ENCODE peak calls at places on chromosomes 6 and 20, in five cellular contexts. V is mammary epithelial cell; O is body of pancreas; T is CD8-positive, alpha-beta T cell; E is cardiac muscle cell. W is an unnamed sample.

GRCh38 chr6:839201-839600 is 146.3 kb upstream of the EXOC2 start:
- DNase-seq in V (no peak), O (no peak), T (no peak), E (no peak), W (no peak)

GRCh38 chr20:35295674-35296073 is 3.4 kb upstream of the FAM83C start:
- DNase-seq in V (no peak), O (no peak), T (no peak), E (no peak), W (no peak)

GRCh38 chr6:132084811-132085509 is 133.8 kb upstream of the CCN2 start:
- DNase-seq in V (peak; percentile 69), O (no peak), T (no peak), E (peak; percentile 14), W (no peak)

GRCh38 chr6:90368601-90369000 is 72.0 kb upstream of the BACH2 start:
- DNase-seq in V (no peak), O (no peak), T (no peak), E (no peak), W (no peak)

GRCh38 chr6:90578894-90579549 is 7.8 kb downstream of the MAP3K7 start:
- DNase-seq in V (no peak), O (no peak), T (no peak), E (peak; percentile 11), W (no peak)

GRCh38 chr6:89439014-89439413 is 6.1 kb downstream of the ANKRD6 start:
- DNase-seq in V (no peak), O (no peak), T (no peak), E (no peak), W (no peak)

GRCh38 chr6:44086931-44087574 is 40.2 kb downstream of the MRPL14 start:
- DNase-seq in V (no peak), O (peak; percentile 78), T (no peak), E (no peak), W (no peak)

GRCh38 chr20:59584278-59584925 is 19.9 kb upstream of the PHACTR3 start:
- DNase-seq in V (no peak), O (no peak), T (no peak), E (no peak), W (no peak)

GRCh38 chr6:28618889-28619555 is 93.3 kb downstream of the GPX5 start:
- DNase-seq in V (no peak), O (no peak), T (no peak), E (peak; percentile 51), W (no peak)

GRCh38 chr6:162404926-162405325 is 322.6 kb downstream of the PRKN start:
- DNase-seq in V (no peak), O (no peak), T (no peak), E (no peak), W (no peak)

GRCh38 chr20:63842258-63842657 is 11.2 kb upstream of the ZBTB46 start:
- DNase-seq in V (no peak), O (no peak), T (no peak), E (no peak), W (no peak)

GRCh38 chr6:105374010-105374420 is 28.9 kb downstream of the PREP start:
- DNase-seq in V (peak; percentile 79), O (no peak), T (no peak), E (no peak), W (no peak)

GRCh38 chr6:157693867-157694266 is 129.2 kb upstream of the SNX9 start:
- DNase-seq in V (no peak), O (no peak), T (no peak), E (no peak), W (no peak)

GRCh38 chr6:77373955-77374354 is 89.3 kb downstream of the HTR1B start:
- DNase-seq in V (no peak), O (no peak), T (no peak), E (no peak), W (no peak)

GRCh38 chr6:146785001-146785585 is 186.3 kb downstream of the ADGB start:
- DNase-seq in V (peak; percentile 11), O (peak; percentile 35), T (no peak), E (peak; percentile 76), W (no peak)

GRCh38 chr6:92196320-92196719 is 1223.0 kb downstream of the EPHA7 start:
- DNase-seq in V (no peak), O (no peak), T (no peak), E (no peak), W (no peak)

GRCh38 chr6:7446056-7446455 is 56.4 kb downstream of the RIOK1 start:
- DNase-seq in V (peak; percentile 20), O (no peak), T (no peak), E (no peak), W (no peak)

GRCh38 chr6:29965873-29966601 is 23.7 kb downstream of the HLA-A start:
- DNase-seq in V (peak; percentile 67), O (peak; percentile 90), T (peak; percentile 46), E (peak; percentile 66), W (peak; percentile 55)

GRCh38 chr20:25248501-25249172 is 752 bp downstream of the PYGB start:
- DNase-seq in V (no peak), O (no peak), T (no peak), E (peak; percentile 59), W (peak; percentile 24)

GRCh38 chr6:170444056-170444505 is 109.0 kb downstream of the PSMB1 start:
- DNase-seq in V (no peak), O (no peak), T (no peak), E (no peak), W (no peak)

GRCh38 chr6:170147056-170147787 is 143.7 kb downstream of the DLL1 start:
- DNase-seq in V (no peak), O (no peak), T (no peak), E (no peak), W (no peak)

GRCh38 chr20:45011108-45011526 is 44.8 kb downstream of the STK4 start:
- DNase-seq in V (peak; percentile 57), O (peak; percentile 56), T (peak; percentile 38), E (peak; percentile 66), W (peak; percentile 45)

GRCh38 chr6:124131259-124131658 is 327.6 kb downstream of the NKAIN2 start:
- DNase-seq in V (peak; percentile 51), O (no peak), T (no peak), E (no peak), W (no peak)

GRCh38 chr6:11731423-11731822 is 47.2 kb downstream of the ADTRP start:
- DNase-seq in V (no peak), O (peak; percentile 31), T (no peak), E (no peak), W (no peak)

GRCh38 chr6:26016326-26017275 is 54.0 kb downstream of the TRIM38 start:
- DNase-seq in V (peak; percentile 46), O (no peak), T (no peak), E (no peak), W (no peak)

DNA sequence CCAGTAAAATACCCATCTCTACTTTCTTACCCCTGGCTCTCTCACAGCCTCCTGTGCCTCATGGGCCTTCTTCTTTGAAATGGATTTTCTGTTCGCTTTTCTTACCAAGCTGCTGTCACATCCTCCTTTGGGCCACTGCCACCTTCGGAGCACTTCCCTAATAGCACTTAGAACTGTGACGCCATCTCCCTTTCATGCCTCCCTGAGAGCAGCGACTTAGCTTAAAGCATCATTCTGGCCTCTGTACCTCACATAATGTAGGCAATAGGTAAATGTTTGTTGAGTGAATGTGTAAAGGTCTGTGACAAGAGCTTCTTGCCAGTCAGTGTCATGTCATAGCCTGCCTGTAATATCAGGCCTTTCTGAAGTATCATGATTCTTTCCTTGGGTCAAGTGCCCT is 78.8 kb downstream of the ADGRG6 start:
- DNase-seq in V (no peak), O (peak; percentile 27), T (no peak), E (no peak), W (no peak)
- H3K4me1 ChIP-seq in V (peaks cover 30% of the 10 kb centered on the region), O (peaks cover 16% of the 10 kb centered on the region), T (no peaks in the 10 kb centered on the region), E (peaks cover 44% of the 10 kb centered on the region), W (no peaks in the 10 kb centered on the region)

GRCh38 chr6:144248003-144248402 is 37.1 kb upstream of the UTRN start:
- DNase-seq in V (no peak), O (no peak), T (no peak), E (no peak), W (no peak)
- H3K27ac ChIP-seq in V (no peak overlapping the region), O (no peak overlapping the region), T (no peak overlapping the region), E (no peak overlapping the region), W (no peak overlapping the region)

DNA sequence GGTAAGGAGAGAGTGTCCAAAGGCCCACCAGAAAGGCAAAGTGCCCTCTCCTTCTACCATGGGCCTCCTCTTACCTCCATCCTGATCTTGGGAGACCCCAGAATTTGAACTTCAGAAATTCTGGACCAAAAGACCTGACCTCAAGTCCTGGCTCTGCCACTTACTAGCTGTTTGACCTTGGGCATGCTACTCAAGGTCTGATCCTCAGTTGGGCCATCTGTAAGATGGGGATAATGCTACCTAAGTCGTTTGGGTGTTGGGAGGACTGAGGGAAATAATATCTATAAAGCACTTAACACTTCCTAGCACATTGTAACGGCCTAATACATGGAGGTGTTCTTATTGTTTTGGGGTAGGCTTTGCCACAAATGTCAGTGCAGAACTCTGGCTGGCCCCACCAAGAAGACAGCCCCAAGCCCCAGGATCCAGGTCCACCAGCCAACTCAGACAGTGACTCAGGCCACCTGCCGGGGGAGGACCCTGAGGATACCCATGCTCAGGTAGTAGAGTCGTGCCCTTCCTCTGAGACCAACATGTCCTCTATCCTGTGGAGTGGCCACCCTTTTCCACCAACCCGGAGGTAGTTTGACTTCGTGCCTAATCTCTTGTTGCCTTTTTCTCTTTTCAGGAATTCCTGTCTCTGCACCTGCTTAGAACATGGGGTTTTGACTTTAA is 2.7 kb downstream of the PRICKLE4 start:
- DNase-seq in V (no peak), O (no peak), T (no peak), E (no peak), W (no peak)
- H3K4me1 ChIP-seq in V (peaks cover 37% of the 10 kb centered on the region), O (peaks cover 60% of the 10 kb centered on the region), T (peaks cover 24% of the 10 kb centered on the region), E (peaks cover 26% of the 10 kb centered on the region), W (peaks cover 13% of the 10 kb centered on the region)

GRCh38 chr20:46304852-46305251 is 3.4 kb downstream of the CDH22 start:
- DNase-seq in V (no peak), O (no peak), T (no peak), E (no peak), W (no peak)

GRCh38 chr20:46300281-46300680 is 8.0 kb downstream of the CDH22 start:
- DNase-seq in V (no peak), O (no peak), T (no peak), E (no peak), W (no peak)

GRCh38 chr20:46303176-46303956 is 4.9 kb downstream of the CDH22 start:
- DNase-seq in V (no peak), O (no peak), T (no peak), E (no peak), W (no peak)

GRCh38 chr20:46304361-46304760 is 3.9 kb downstream of the CDH22 start:
- DNase-seq in V (no peak), O (no peak), T (no peak), E (no peak), W (no peak)

DNA sequence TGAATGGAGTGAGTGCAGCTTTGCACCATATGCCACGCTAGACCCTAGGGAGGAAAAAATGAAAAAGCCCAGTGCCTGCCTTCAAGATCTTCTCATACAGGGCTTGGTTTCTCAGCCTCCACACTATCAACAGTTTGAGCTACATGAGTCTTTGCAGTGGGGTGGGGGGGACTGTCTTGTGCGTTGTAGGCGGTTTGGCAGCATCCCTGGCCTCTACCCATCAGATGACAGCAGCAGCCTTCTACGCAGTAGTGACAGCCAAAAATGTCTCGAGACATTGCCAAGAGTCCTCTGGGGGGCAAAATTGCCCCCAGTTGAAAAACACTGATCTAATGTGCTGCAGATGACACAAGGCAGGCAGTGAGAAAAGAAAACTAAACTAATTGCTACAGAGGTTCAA is 6.2 kb downstream of the CDH22 start:
- DNase-seq in V (no peak), O (no peak), T (no peak), E (no peak), W (no peak)
- H3K27ac ChIP-seq in V (no peak overlapping the region), O (no peak overlapping the region), T (no peak overlapping the region), E (no peak overlapping the region), W (no peak overlapping the region)

GRCh38 chr20:50311308-50312001 is 120.8 kb downstream of the CEBPB start:
- DNase-seq in V (no peak), O (no peak), T (no peak), E (no peak), W (no peak)
- H3K4me1 ChIP-seq in V (peaks cover 44% of the 10 kb centered on the region), O (peaks cover 42% of the 10 kb centered on the region), T (no peaks in the 10 kb centered on the region), E (peaks cover 11% of the 10 kb centered on the region), W (no peaks in the 10 kb centered on the region)

W was measured in naive thymus-derived CD4-positive, alpha-beta T cell.